ENCODE peak calls at places on chromosomes 4 and X, in four cellular contexts. X, K, W and U are unnamed samples.

GRCh38 chrX:3711331-3711917 is 2.0 kb downstream of the PRKX start:
- DNase-seq in W (no peak), K (no peak), X (no peak), U (no peak)

GRCh38 chr4:172480471-172480870 is 667.3 kb downstream of the GALNTL6 start:
- DNase-seq in W (no peak), X (no peak), K (no peak), U (no peak)

GRCh38 chrX:77009691-77010090 is 437.5 kb upstream of the FGF16 start:
- DNase-seq in W (no peak), K (peak; percentile 82), X (no peak), U (no peak)

GRCh38 chrX:46330981-46331380 is 214.2 kb downstream of the ZNF674 start:
- DNase-seq in K (no peak), X (no peak), W (no peak), U (no peak)

GRCh38 chr4:122914292-122914904 is 8.0 kb downstream of the NUDT6 start:
- DNase-seq in W (no peak), X (no peak), K (peak; percentile 70), U (no peak)

GRCh38 chr4:30754021-30754420 is 33.9 kb downstream of the PCDH7 start:
- DNase-seq in K (peak; percentile 58), X (no peak), W (no peak), U (no peak)

GRCh38 chr4:110424144-110424543 is 51.8 kb upstream of the ENPEP start:
- DNase-seq in X (no peak), W (no peak), K (no peak), U (no peak)

GRCh38 chrX:107123750-107124149 is 5.1 kb upstream of the RBM41 start:
- DNase-seq in W (no peak), X (no peak), K (no peak), U (no peak)

GRCh38 chr4:153112071-153112460 is 92.2 kb upstream of the TRIM2 start:
- DNase-seq in X (no peak), W (peak; percentile 13), K (no peak), U (peak; percentile 4)

GRCh38 chrX:46791927-46792825 is 33.3 kb upstream of the SLC9A7 start:
- DNase-seq in K (peak; percentile 92), W (no peak), X (peak; percentile 48), U (no peak)

GRCh38 chrX:136954930-136955329 is 74.4 kb upstream of the RBMX start:
- DNase-seq in K (peak; percentile 44), X (no peak), W (no peak), U (no peak)

GRCh38 chr4:8869879-8870646 is 1.6 kb downstream of the HMX1 start:
- DNase-seq in W (no peak), X (no peak), K (no peak), U (no peak)

GRCh38 chr4:108114503-108114902 is 54.2 kb downstream of the LEF1 start:
- DNase-seq in K (no peak), X (no peak), W (no peak), U (no peak)

GRCh38 chrX:149398027-149398426 is 107.1 kb downstream of the IDS start:
- DNase-seq in W (no peak), K (no peak), X (no peak), U (no peak)

GRCh38 chr4:142719854-142720541 is 126.1 kb downstream of the INPP4B start:
- DNase-seq in K (peak; percentile 33), X (no peak), W (no peak), U (no peak)

GRCh38 chrX:108268434-108269080 is 169.7 kb downstream of the COL4A6 start:
- DNase-seq in K (no peak), W (no peak), X (no peak), U (no peak)

GRCh38 chr4:76956961-76957738 is 7.6 kb downstream of the SEPTIN11 start:
- DNase-seq in K (no peak), W (no peak), X (no peak), U (no peak)

GRCh38 chr4:21117771-21118170 is 417.5 kb downstream of the PACRGL start:
- DNase-seq in W (no peak), X (no peak), K (peak; percentile 3), U (no peak)

GRCh38 chr4:95415346-95415771 is 133.4 kb downstream of the UNC5C start:
- DNase-seq in K (peak; percentile 41), W (no peak), X (no peak), U (no peak)

GRCh38 chr4:19486400-19486799 is 765.3 kb upstream of the SLIT2 start:
- DNase-seq in X (no peak), W (no peak), K (no peak), U (no peak)

GRCh38 chr4:26568446-26568994 is 15.4 kb upstream of the TBC1D19 start:
- DNase-seq in K (peak; percentile 98), X (no peak), W (no peak), U (no peak)

GRCh38 chr4:138003248-138003647 is 238.9 kb downstream of the SLC7A11 start:
- DNase-seq in X (no peak), K (peak; percentile 53), W (no peak), U (no peak)

GRCh38 chr4:85569730-85570299 is 94.9 kb downstream of the ARHGAP24 start:
- DNase-seq in X (no peak), W (no peak), K (no peak), U (no peak)